ENCODE peak calls at places on chromosomes 5 and 9, in four cellular contexts. H is stomach, I is AG04450, R is ovary. X is an unnamed sample.

GRCh38 chr5:16737620-16738364 is 121.0 kb upstream of the RETREG1 start:
- DNase-seq in H (no peak), I (no peak), R (no peak), X (no peak)

GRCh38 chr9:27499481-27499880 is 24.6 kb upstream of the IFNK start:
- DNase-seq in H (no peak), I (no peak), R (no peak), X (peak; percentile 95)

GRCh38 chr9:38142201-38142600 is 73.2 kb upstream of the SHB start:
- DNase-seq in H (no peak), I (no peak), R (no peak), X (peak; percentile 81)

GRCh38 chr5:103428411-103428871 is 134.1 kb downstream of the NUDT12 start:
- DNase-seq in H (peak; percentile 40), I (peak; percentile 44), R (no peak), X (no peak)

GRCh38 chr5:35938518-35939227 is at the start of gene CAPSL:
- DNase-seq in H (peak; percentile 41), I (no peak), R (no peak), X (no peak)

GRCh38 chr5:62041364-62041763 is 264.6 kb upstream of the KIF2A start:
- DNase-seq in H (no peak), I (no peak), R (no peak), X (no peak)

GRCh38 chr5:175851311-175851710 is 20.1 kb upstream of the CPLX2 start:
- DNase-seq in H (no peak), I (no peak), R (no peak), X (no peak)

GRCh38 chr9:120558454-120558853 is 21.5 kb downstream of the CDK5RAP2 start:
- DNase-seq in H (no peak), I (no peak), R (no peak), X (no peak)

GRCh38 chr5:142798099-142798768 is 28.1 kb downstream of the ARHGAP26 start:
- DNase-seq in H (no peak), I (no peak), R (no peak), X (no peak)

GRCh38 chr9:70420267-70421019 is 6.0 kb upstream of the KLF9 start:
- DNase-seq in H (peak; percentile 94), I (no peak), R (peak; percentile 95), X (no peak)

GRCh38 chr5:53170748-53171349 is 61.3 kb upstream of the MOCS2 start:
- DNase-seq in H (no peak), I (no peak), R (no peak), X (no peak)

GRCh38 chr5:64682608-64683007 is 7.7 kb upstream of the SHISAL2B start:
- DNase-seq in H (no peak), I (no peak), R (no peak), X (no peak)

GRCh38 chr5:17219006-17219422 is 1.6 kb downstream of the BASP1 start:
- DNase-seq in H (no peak), I (no peak), R (peak; percentile 30), X (no peak)

GRCh38 chr9:105620996-105621395 is 41.3 kb upstream of the TAL2 start:
- DNase-seq in H (no peak), I (no peak), R (no peak), X (no peak)

DNA sequence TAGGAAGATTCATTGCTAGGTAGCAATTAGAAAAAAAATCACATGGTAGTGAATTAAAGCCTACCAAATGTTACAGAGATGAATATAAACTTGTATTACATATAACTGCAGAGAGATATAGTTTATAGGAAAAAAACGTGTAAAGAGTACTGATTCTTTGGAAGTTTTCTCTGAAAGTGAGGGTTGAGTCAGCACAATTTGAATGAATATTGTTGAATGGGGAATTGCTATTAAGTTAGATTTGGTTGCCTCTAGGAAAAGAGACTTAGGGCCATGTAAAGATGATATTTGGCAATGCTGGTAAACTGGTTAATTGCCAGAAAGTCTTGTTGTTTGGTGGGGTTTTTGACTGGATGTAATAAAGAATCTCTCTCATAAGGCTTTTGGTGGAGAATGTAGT is 37.2 kb upstream of the TAL2 start:
- DNase-seq in H (no peak), I (no peak), R (no peak), X (no peak)
- H3K27ac ChIP-seq in H (no peak overlapping the region), I (no peak overlapping the region), R (no peak overlapping the region), X (no peak overlapping the region)

GRCh38 chr5:170380361-170380951 is 8.7 kb downstream of the KCNMB1 start:
- DNase-seq in H (no peak), I (no peak), R (no peak), X (no peak)

GRCh38 chr5:170378740-170379139 is 10.4 kb downstream of the KCNMB1 start:
- DNase-seq in H (no peak), I (no peak), R (no peak), X (no peak)

GRCh38 chr5:170377027-170377426 is 12.1 kb downstream of the KCNMB1 start:
- DNase-seq in H (no peak), I (no peak), R (no peak), X (no peak)

GRCh38 chr5:170375283-170375682 is 13.9 kb downstream of the KCNMB1 start:
- DNase-seq in H (no peak), I (no peak), R (no peak), X (no peak)
- H3K27ac ChIP-seq in H (no peak overlapping the region), I (no peak overlapping the region), R (no peak overlapping the region), X (no peak overlapping the region)

DNA sequence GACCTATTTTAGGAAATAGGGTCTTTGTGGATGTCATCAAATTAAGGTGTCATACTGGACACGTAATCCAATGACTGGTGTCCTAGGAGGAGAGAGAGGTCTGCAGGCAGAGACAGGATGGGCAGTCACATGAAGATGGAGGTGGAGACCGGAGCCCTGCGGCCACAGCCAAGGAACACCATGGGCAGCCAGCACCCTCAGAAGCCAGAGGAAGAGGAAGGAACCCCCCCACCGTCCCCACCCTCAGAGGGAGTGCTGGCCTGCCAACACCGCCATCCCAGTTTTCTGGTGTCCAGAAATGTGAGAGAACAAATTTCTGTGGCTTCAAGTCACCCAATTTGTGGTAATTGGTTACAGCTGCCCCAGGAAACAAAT is 88.3 kb downstream of the NSUN2 start:
- DNase-seq in H (no peak), I (no peak), R (no peak), X (no peak)
- H3K27ac ChIP-seq in H (no peak overlapping the region), I (no peak overlapping the region), R (no peak overlapping the region), X (no peak overlapping the region)

GRCh38 chr5:75055727-75056144 is 3.4 kb upstream of the GCNT4 start:
- DNase-seq in H (no peak), I (no peak), R (no peak), X (no peak)
- H3K27ac ChIP-seq in H (no peak overlapping the region), I (no peak overlapping the region), R (no peak overlapping the region), X (no peak overlapping the region)

DNA sequence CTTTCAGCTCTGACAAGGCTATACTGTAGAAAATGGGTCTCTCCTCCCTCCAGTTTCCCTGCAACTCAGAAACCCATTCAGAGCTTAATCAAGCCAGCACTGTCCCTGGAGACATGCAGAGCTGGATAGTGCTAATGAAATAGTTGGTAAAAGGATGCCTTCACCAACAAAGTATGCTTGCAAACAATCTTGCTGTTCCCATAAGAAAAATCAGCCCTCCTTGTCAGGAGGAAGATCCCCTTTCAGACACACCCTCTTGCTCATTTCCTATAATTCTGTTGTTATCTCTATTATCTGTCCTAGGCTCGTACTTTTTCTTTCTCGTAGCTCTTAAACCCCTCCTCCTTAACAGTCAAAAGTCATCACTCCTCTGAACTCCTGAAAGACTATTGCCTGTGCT is 9.9 kb upstream of the OSMR start:
- DNase-seq in H (no peak), I (no peak), R (no peak), X (peak; percentile 39)
- H3K27ac ChIP-seq in H (no peak overlapping the region), I (no peak overlapping the region), R (no peak overlapping the region), X (peak overlapping the region; percentile 26)

X was measured in foreskin keratinocyte.